ENCODE peak calls at places on chromosome 17, in nine cellular contexts. H is neural progenitor cell, Q is OCI-LY7, N is hepatocyte, K is MM.1S, R is PC-3, S is GM23338, D is SK-N-SH, B is HCT116. P is an unnamed sample.

GRCh38 chr17:50487213-50488096 is 8.8 kb downstream of the RSAD1 start:
- DNase-seq in H (no peak), Q (no peak), N (no peak), K (no peak), R (peak; percentile 90), S (no peak), D (no peak), B (no peak), P (peak; percentile 73)

GRCh38 chr17:29619251-29619650 is 3.5 kb downstream of the CORO6 start:
- DNase-seq in H (peak; percentile 57), Q (peak; percentile 45), N (no peak), K (peak; percentile 31), R (no peak), S (peak; percentile 66), D (peak; percentile 67), B (no peak), P (peak; percentile 52)

GRCh38 chr17:35166526-35166925 is 18.9 kb downstream of the UNC45B start:
- DNase-seq in H (no peak), Q (no peak), N (no peak), K (no peak), R (no peak), S (no peak), D (no peak), B (no peak), P (no peak)

GRCh38 chr17:27256225-27257030 is 37.5 kb upstream of the WSB1 start:
- DNase-seq in H (no peak), Q (no peak), N (no peak), K (no peak), R (peak; percentile 77), S (no peak), D (no peak), B (no peak), P (peak; percentile 81)

GRCh38 chr17:49696233-49696761 is 11.5 kb downstream of the SLC35B1 start:
- DNase-seq in H (no peak), Q (no peak), N (no peak), K (no peak), R (no peak), S (no peak), D (no peak), B (no peak), P (no peak)

GRCh38 chr17:79011451-79012147 is 2.0 kb upstream of the CANT1 start:
- DNase-seq in H (no peak), Q (no peak), N (no peak), K (no peak), R (peak; percentile 97), S (no peak), D (no peak), B (peak; percentile 57), P (peak; percentile 52)

GRCh38 chr17:83098241-83099085 is 19.1 kb downstream of the METRNL start:
- DNase-seq in H (peak; percentile 34), Q (no peak), N (peak; percentile 76), K (no peak), R (no peak), S (no peak), D (no peak), B (no peak), P (peak; percentile 75)

GRCh38 chr17:66775881-66776400 is 59.0 kb upstream of the CACNG5 start:
- DNase-seq in H (no peak), Q (peak; percentile 40), N (no peak), K (no peak), R (no peak), S (no peak), D (no peak), B (no peak), P (no peak)

GRCh38 chr17:39679521-39680192 is 8.2 kb downstream of the PGAP3 start:
- DNase-seq in H (no peak), Q (peak; percentile 27), N (no peak), K (no peak), R (no peak), S (no peak), D (no peak), B (no peak), P (no peak)

GRCh38 chr17:6374761-6375312 is 60.1 kb downstream of the AIPL1 start:
- DNase-seq in H (peak; percentile 67), Q (no peak), N (peak; percentile 83), K (no peak), R (peak; percentile 83), S (peak; percentile 61), D (no peak), B (peak; percentile 57), P (peak; percentile 39)

GRCh38 chr17:2965621-2966275 is 97.7 kb downstream of the OR1D5 start:
- DNase-seq in H (no peak), Q (no peak), N (peak; percentile 56), K (no peak), R (peak; percentile 71), S (no peak), D (peak; percentile 72), B (peak; percentile 38), P (peak; percentile 85)

GRCh38 chr17:49656247-49656646 is 21.6 kb downstream of the SPOP start:
- DNase-seq in H (no peak), Q (no peak), N (no peak), K (no peak), R (no peak), S (no peak), D (no peak), B (no peak), P (no peak)

GRCh38 chr17:71360301-71360700 is 760.5 kb upstream of the SOX9 start:
- DNase-seq in H (no peak), Q (no peak), N (no peak), K (no peak), R (peak; percentile 12), S (no peak), D (no peak), B (no peak), P (no peak)

GRCh38 chr17:52201764-52202571 is 43.5 kb upstream of the CA10 start:
- DNase-seq in H (peak; percentile 20), Q (no peak), N (no peak), K (peak; percentile 16), R (no peak), S (no peak), D (peak; percentile 9), B (no peak), P (no peak)

GRCh38 chr17:57956311-57957119 is 1.3 kb upstream of the CUEDC1 start:
- DNase-seq in H (no peak), Q (peak; percentile 54), N (no peak), K (peak; percentile 80), R (no peak), S (peak; percentile 53), D (peak; percentile 27), B (no peak), P (no peak)

GRCh38 chr17:49315551-49315951 is 46.5 kb downstream of the ZNF652 start:
- DNase-seq in H (peak; percentile 69), Q (peak; percentile 84), N (peak; percentile 84), K (peak; percentile 82), R (peak; percentile 98), S (peak; percentile 81), D (peak; percentile 77), B (peak; percentile 79), P (peak; percentile 96)

GRCh38 chr17:42286411-42287295 is 1.6 kb upstream of the STAT5A start:
- DNase-seq in H (no peak), Q (no peak), N (no peak), K (no peak), R (no peak), S (no peak), D (peak; percentile 16), B (no peak), P (peak; percentile 30)

GRCh38 chr17:43878260-43879082 is 28.9 kb downstream of the MPP2 start:
- DNase-seq in H (peak; percentile 86), Q (peak; percentile 54), N (peak; percentile 93), K (peak; percentile 43), R (peak; percentile 90), S (peak; percentile 90), D (peak; percentile 91), B (peak; percentile 37), P (peak; percentile 96)

GRCh38 chr17:50027639-50028206 is 28.2 kb upstream of the ITGA3 start:
- DNase-seq in H (no peak), Q (no peak), N (peak; percentile 67), K (no peak), R (peak; percentile 100), S (peak; percentile 36), D (peak; percentile 56), B (peak; percentile 84), P (peak; percentile 97)

GRCh38 chr17:39229274-39229913 is 3.6 kb upstream of the STAC2 start:
- DNase-seq in H (no peak), Q (no peak), N (no peak), K (no peak), R (peak; percentile 42), S (no peak), D (no peak), B (no peak), P (peak; percentile 93)

GRCh38 chr17:1736348-1737281 is 6.1 kb upstream of the SERPINF2 start:
- DNase-seq in H (no peak), Q (no peak), N (peak; percentile 88), K (no peak), R (no peak), S (no peak), D (peak; percentile 43), B (no peak), P (peak; percentile 81)

GRCh38 chr17:306536-307294 is 45.9 kb downstream of the RPH3AL start:
- DNase-seq in H (no peak), Q (no peak), N (no peak), K (no peak), R (no peak), S (no peak), D (no peak), B (no peak), P (no peak)

GRCh38 chr17:21304091-21304490 is 19.6 kb downstream of the MAP2K3 start:
- DNase-seq in H (no peak), Q (no peak), N (peak; percentile 11), K (no peak), R (no peak), S (no peak), D (no peak), B (no peak), P (no peak)
- H3K36me3 ChIP-seq in H (no peaks in the 10 kb centered on the region), Q (peaks cover 42% of the 10 kb centered on the region), N (no peaks in the 10 kb centered on the region), K (peaks cover 3% of the 10 kb centered on the region), R (peaks cover 57% of the 10 kb centered on the region), S (peaks cover 4% of the 10 kb centered on the region), D (peaks cover 7% of the 10 kb centered on the region), B (peaks cover 13% of the 10 kb centered on the region), P (peaks cover 29% of the 10 kb centered on the region)

GRCh38 chr17:74391771-74392170 is 24.5 kb downstream of the GPR142 start:
- DNase-seq in H (no peak), Q (no peak), N (no peak), K (no peak), R (no peak), S (no peak), D (no peak), B (no peak), P (no peak)
- TF ChIP-seq EZH2phosphoT487 in H (no peak), Q (no peak), N (no peak), K (no peak), R (no peak), S (no peak), D (no peak), B (no peak), P (no peak)

DNA sequence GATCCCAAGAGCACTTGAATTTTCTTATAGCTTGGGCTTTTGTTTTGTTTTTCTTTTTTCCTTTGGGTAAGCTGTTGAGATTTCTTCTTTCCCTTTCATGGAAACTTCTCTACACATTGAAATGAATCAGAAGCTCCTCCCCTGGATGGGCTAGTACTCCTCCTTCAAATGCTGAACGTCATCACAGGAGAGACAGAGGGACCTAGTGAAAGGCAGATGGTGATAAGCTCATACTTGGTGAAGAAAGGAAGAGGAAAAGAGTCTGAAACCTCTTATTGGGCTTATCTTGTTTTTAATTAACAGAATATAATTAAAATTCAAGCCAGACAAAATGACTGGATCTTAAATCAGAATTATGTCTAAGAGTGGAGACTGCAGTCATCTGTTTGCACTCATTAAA is 147.3 kb downstream of the SNX11 start:
- DNase-seq in H (no peak), Q (no peak), N (no peak), K (no peak), R (no peak), S (peak; percentile 63), D (no peak), B (no peak), P (peak; percentile 40)
- H3K36me3 ChIP-seq in H (no peaks in the 10 kb centered on the region), Q (no peaks in the 10 kb centered on the region), N (no peaks in the 10 kb centered on the region), K (no peaks in the 10 kb centered on the region), R (no peaks in the 10 kb centered on the region), S (no peaks in the 10 kb centered on the region), D (no peaks in the 10 kb centered on the region), B (no peaks in the 10 kb centered on the region), P (no peaks in the 10 kb centered on the region)

GRCh38 chr17:45584092-45585036 is 93.8 kb upstream of the PLEKHM1 start:
- DNase-seq in H (peak; percentile 75), Q (peak; percentile 90), N (peak; percentile 79), K (peak; percentile 92), R (peak; percentile 91), S (peak; percentile 74), D (peak; percentile 83), B (peak; percentile 39), P (peak; percentile 78)
- TF ChIP-seq EZH2phosphoT487 in H (no peak), Q (no peak), N (no peak), K (no peak), R (no peak), S (no peak), D (no peak), B (no peak), P (no peak)